ENCODE peak calls at places on chromosomes 5 and 9, in four cellular contexts. T is right atrium auricular region; V is effector memory CD4-positive, alpha-beta T cell; I is hepatocyte. N is an unnamed sample.

GRCh38 chr9:16985559-16986348 is 115.3 kb upstream of the BNC2 start:
- DNase-seq in T (peak; percentile 84), V (no peak), I (no peak), N (no peak)

GRCh38 chr5:122126177-122126701 is 3.1 kb upstream of the ZNF474 start:
- DNase-seq in T (no peak), V (no peak), I (no peak), N (no peak)

GRCh38 chr5:41071975-41072374 is 833 bp upstream of the MROH2B start:
- DNase-seq in T (no peak), V (no peak), I (no peak), N (no peak)

GRCh38 chr5:67416133-67416937 is 219.7 kb upstream of the CD180 start:
- DNase-seq in T (no peak), V (no peak), I (no peak), N (peak; percentile 84)

GRCh38 chr5:14726066-14726838 is 61.7 kb downstream of the OTULIN start:
- DNase-seq in T (no peak), V (no peak), I (peak; percentile 20), N (peak; percentile 55)

GRCh38 chr9:118215544-118215943 is 511.3 kb downstream of the TLR4 start:
- DNase-seq in T (no peak), V (no peak), I (peak; percentile 30), N (peak; percentile 1)

GRCh38 chr9:69395718-69396117 is 70.7 kb downstream of the ENTREP1 start:
- DNase-seq in T (no peak), V (no peak), I (no peak), N (no peak)

GRCh38 chr5:159581502-159582249 is 251.4 kb upstream of the IL12B start:
- DNase-seq in T (no peak), V (no peak), I (no peak), N (peak; percentile 81)

GRCh38 chr5:111511174-111512025 is 935 bp downstream of the STARD4 start:
- DNase-seq in T (no peak), V (no peak), I (peak; percentile 13), N (peak; percentile 16)
- H3K27ac ChIP-seq in T (peak overlapping the region; percentile 85), V (peak overlapping the region; percentile 76), I (peak overlapping the region; percentile 96), N (peak overlapping the region; percentile 88)

GRCh38 chr9:137273616-137274320 is 3.8 kb upstream of the TOR4A start:
- DNase-seq in T (no peak), V (no peak), I (no peak), N (no peak)
- H3K27ac ChIP-seq in T (no peak overlapping the region), V (no peak overlapping the region), I (no peak overlapping the region), N (no peak overlapping the region)

GRCh38 chr9:136616948-136617695 is 45.6 kb upstream of the EGFL7 start:
- DNase-seq in T (no peak), V (no peak), I (no peak), N (no peak)

GRCh38 chr9:136618578-136619547 is 43.9 kb upstream of the EGFL7 start:
- DNase-seq in T (no peak), V (no peak), I (no peak), N (no peak)

GRCh38 chr9:136619742-136620440 is 42.8 kb upstream of the EGFL7 start:
- DNase-seq in T (peak; percentile 73), V (no peak), I (peak; percentile 64), N (no peak)

GRCh38 chr9:136616307-136616635 is 46.4 kb upstream of the EGFL7 start:
- DNase-seq in T (no peak), V (no peak), I (no peak), N (no peak)

GRCh38 chr9:136617746-136618577 is 44.8 kb upstream of the EGFL7 start:
- DNase-seq in T (no peak), V (no peak), I (no peak), N (no peak)
- H3K27ac ChIP-seq in T (no peak overlapping the region), V (no peak overlapping the region), I (no peak overlapping the region), N (no peak overlapping the region)

DNA sequence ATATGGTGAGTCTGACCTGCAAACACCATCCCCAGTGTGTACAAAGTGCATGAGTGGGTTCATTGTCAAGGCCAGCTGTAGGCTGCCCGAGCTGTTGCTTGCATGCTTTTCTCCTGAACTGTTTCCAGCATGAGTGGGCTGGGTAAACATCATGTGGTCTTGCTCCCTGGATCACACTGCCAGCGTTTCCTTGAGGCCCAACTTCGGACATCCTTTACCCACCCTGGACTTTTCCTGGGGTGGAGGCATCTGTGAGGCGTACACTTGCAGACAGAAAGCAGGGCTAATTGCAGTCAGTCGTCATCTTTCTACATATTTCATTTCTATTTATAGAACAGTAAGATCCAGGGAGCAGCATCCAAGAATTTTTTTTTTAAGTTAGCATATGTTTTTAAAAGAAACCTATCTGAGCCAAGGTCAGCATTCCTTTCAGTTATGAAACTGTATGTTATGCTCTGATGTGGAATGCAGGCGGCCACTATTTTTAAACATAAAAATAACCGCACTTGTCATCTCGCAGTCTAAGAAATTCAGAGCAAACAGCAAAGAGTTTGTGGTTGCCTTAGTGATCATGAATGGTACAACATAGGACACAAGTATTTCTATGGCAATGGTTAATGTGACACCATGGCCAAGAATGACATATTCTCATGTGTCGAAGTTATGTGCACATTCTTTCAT is 106.5 kb upstream of the DMRT1 start:
- DNase-seq in T (peak; percentile 65), V (no peak), I (peak; percentile 56), N (no peak)
- H3K27ac ChIP-seq in T (peak overlapping the region; percentile 95), V (no peak overlapping the region), I (peak overlapping the region; percentile 77), N (no peak overlapping the region)

GRCh38 chr5:143494162-143494561 is 90.7 kb upstream of the NR3C1 start:
- DNase-seq in T (no peak), V (no peak), I (no peak), N (no peak)

GRCh38 chr5:143494595-143494994 is 91.1 kb upstream of the NR3C1 start:
- DNase-seq in T (no peak), V (no peak), I (no peak), N (no peak)

GRCh38 chr5:143495823-143496275 is 92.4 kb upstream of the NR3C1 start:
- DNase-seq in T (no peak), V (no peak), I (no peak), N (no peak)

GRCh38 chr5:143496928-143497327 is 93.4 kb upstream of the NR3C1 start:
- DNase-seq in T (no peak), V (no peak), I (no peak), N (no peak)

GRCh38 chr5:143495124-143495523 is 91.6 kb upstream of the NR3C1 start:
- DNase-seq in T (no peak), V (no peak), I (no peak), N (no peak)
- H3K27ac ChIP-seq in T (peak overlapping the region; percentile 54), V (no peak overlapping the region), I (no peak overlapping the region), N (no peak overlapping the region)

GRCh38 chr9:76657265-76657664 is 107.0 kb upstream of the PCA3 start:
- DNase-seq in T (no peak), V (no peak), I (no peak), N (no peak)

GRCh38 chr9:76655121-76655531 is 109.1 kb upstream of the PCA3 start:
- DNase-seq in T (no peak), V (no peak), I (no peak), N (no peak)

GRCh38 chr9:76654575-76654974 is 109.7 kb upstream of the PCA3 start:
- DNase-seq in T (no peak), V (no peak), I (no peak), N (no peak)

GRCh38 chr9:76654051-76654461 is 110.2 kb upstream of the PCA3 start:
- DNase-seq in T (no peak), V (no peak), I (no peak), N (no peak)

GRCh38 chr9:76655970-76656369 is 108.3 kb upstream of the PCA3 start:
- DNase-seq in T (no peak), V (no peak), I (no peak), N (peak; percentile 61)
- H3K27ac ChIP-seq in T (no peak overlapping the region), V (no peak overlapping the region), I (no peak overlapping the region), N (no peak overlapping the region)

GRCh38 chr5:178125253-178125916 is 5.4 kb upstream of the RMND5B start:
- DNase-seq in T (no peak), V (no peak), I (no peak), N (no peak)
- H3K27ac ChIP-seq in T (no peak overlapping the region), V (no peak overlapping the region), I (no peak overlapping the region), N (no peak overlapping the region)

GRCh38 chr5:34820593-34820992 is 18.4 kb upstream of the TTC23L start:
- DNase-seq in T (no peak), V (no peak), I (no peak), N (no peak)

GRCh38 chr5:34826347-34826746 is 12.6 kb upstream of the TTC23L start:
- DNase-seq in T (no peak), V (no peak), I (no peak), N (peak; percentile 79)

GRCh38 chr5:34827594-34828506 is 11.1 kb upstream of the TTC23L start:
- DNase-seq in T (no peak), V (no peak), I (no peak), N (no peak)

GRCh38 chr5:34818717-34819116 is 20.2 kb upstream of the TTC23L start:
- DNase-seq in T (no peak), V (no peak), I (no peak), N (no peak)

DNA sequence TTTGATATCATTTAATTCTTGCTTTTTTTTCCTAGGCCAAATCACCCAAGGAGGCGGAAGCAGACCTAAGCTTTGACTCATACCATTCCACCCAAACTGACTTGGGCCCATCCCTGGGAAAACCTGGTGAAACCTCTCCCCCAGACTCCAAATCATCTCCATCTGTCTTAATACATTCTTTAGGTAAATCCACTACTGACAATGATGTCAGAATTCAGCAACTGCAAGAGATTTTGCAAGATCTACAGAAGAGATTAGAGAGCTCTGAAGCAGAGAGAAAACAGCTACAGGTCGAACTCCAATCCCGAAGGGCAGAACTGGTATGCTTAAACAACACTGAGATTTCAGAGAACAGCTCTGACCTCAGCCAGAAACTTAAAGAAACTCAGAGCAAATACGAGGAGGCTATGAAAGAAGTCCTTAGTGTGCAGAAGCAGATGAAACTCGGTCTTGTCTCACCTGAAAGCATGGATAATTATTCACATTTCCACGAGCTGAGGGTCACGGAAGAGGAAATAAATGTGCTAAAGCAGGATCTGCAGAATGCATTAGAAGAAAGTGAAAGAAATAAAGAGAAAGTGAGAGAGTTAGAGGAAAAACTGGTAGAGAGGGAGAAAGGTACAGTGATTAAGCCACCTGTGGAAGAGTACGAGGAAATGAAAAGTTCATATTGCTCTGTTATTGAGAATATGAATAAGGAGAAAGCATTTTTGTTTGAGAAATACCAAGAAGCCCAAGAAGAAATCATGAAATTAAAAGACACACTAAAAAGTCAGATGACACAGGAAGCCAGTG is 15.8 kb upstream of the TTC23L start:
- DNase-seq in T (no peak), V (no peak), I (peak; percentile 24), N (no peak)
- H3K27ac ChIP-seq in T (no peak overlapping the region), V (no peak overlapping the region), I (peak overlapping the region; percentile 15), N (no peak overlapping the region)

GRCh38 chr9:89923174-89923573 is 318.4 kb downstream of the GADD45G start:
- DNase-seq in T (no peak), V (no peak), I (no peak), N (no peak)

GRCh38 chr9:89926167-89926566 is 321.4 kb downstream of the GADD45G start:
- DNase-seq in T (no peak), V (no peak), I (no peak), N (no peak)

GRCh38 chr9:89922099-89922498 is 317.3 kb downstream of the GADD45G start:
- DNase-seq in T (no peak), V (no peak), I (no peak), N (no peak)

GRCh38 chr9:89924611-89925010 is 319.8 kb downstream of the GADD45G start:
- DNase-seq in T (peak; percentile 40), V (no peak), I (no peak), N (no peak)

GRCh38 chr9:89923961-89924504 is 319.2 kb downstream of the GADD45G start:
- DNase-seq in T (peak; percentile 55), V (no peak), I (peak; percentile 42), N (peak; percentile 65)
- H3K27ac ChIP-seq in T (no peak overlapping the region), V (no peak overlapping the region), I (no peak overlapping the region), N (no peak overlapping the region)